ENCODE peak calls at places on chromosome X, in five cellular contexts. B is B cell, V is A549, N is WERI-Rb-1, J is tibial nerve. F is an unnamed sample.
A peak's percentile ranks its signal among the peaks of the same experiment; 100 is the strongest.

GRCh38 chrX:135516376-135516775 is 4.1 kb upstream of the INTS6L start:
- DNase-seq in B (no peak), V (no peak), N (no peak), J (no peak), F (no peak)

GRCh38 chrX:131741103-131741581 is 197.3 kb downstream of the OR13H1 start:
- DNase-seq in J (no peak), V (no peak), N (peak; percentile 88), B (no peak), F (no peak)

GRCh38 chrX:3142259-3143042 is 101.2 kb downstream of the ARSF start:
- DNase-seq in J (no peak), B (no peak), N (no peak), V (no peak), F (no peak)

GRCh38 chrX:154049209-154050112 is 29.8 kb upstream of the IRAK1 start:
- DNase-seq in N (no peak), J (no peak), V (no peak), B (no peak), F (no peak)

GRCh38 chrX:7943600-7944245 is 16.5 kb upstream of the PNPLA4 start:
- DNase-seq in J (no peak), N (no peak), B (no peak), V (no peak), F (no peak)

GRCh38 chrX:18994713-18995112 is 10.8 kb upstream of the PHKA2 start:
- DNase-seq in J (no peak), N (no peak), B (no peak), V (peak; percentile 13), F (no peak)

GRCh38 chrX:37302569-37302968 is 46.6 kb upstream of the PRRG1 start:
- DNase-seq in N (peak; percentile 23), B (no peak), V (no peak), J (no peak), F (no peak)

GRCh38 chrX:153897899-153898298 is 6.6 kb upstream of the AVPR2 start:
- DNase-seq in B (no peak), V (no peak), N (no peak), J (no peak), F (no peak)

GRCh38 chrX:154490021-154490413 is 412 bp downstream of the SLC10A3 start:
- DNase-seq in N (no peak), V (peak; percentile 31), J (no peak), B (no peak), F (no peak)

GRCh38 chrX:39519213-39519544 is 578.6 kb downstream of the BCOR start:
- DNase-seq in V (no peak), N (no peak), B (no peak), J (no peak), F (no peak)

GRCh38 chrX:134745636-134746378 is 87.5 kb upstream of the PLAC1 start:
- DNase-seq in B (no peak), V (no peak), N (no peak), J (no peak), F (no peak)

GRCh38 chrX:87727615-87728014 is 210.0 kb downstream of the KLHL4 start:
- DNase-seq in B (no peak), V (no peak), N (no peak), J (no peak), F (no peak)

GRCh38 chrX:24395775-24396174 is 35.3 kb downstream of the SUPT20HL1 start:
- DNase-seq in N (peak; percentile 28), B (peak; percentile 37), J (no peak), V (peak; percentile 57), F (no peak)

GRCh38 chrX:20595928-20596550 is 329.3 kb upstream of the RPS6KA3 start:
- DNase-seq in B (no peak), N (no peak), J (no peak), V (no peak), F (no peak)

GRCh38 chrX:74500067-74500466 is 78.8 kb downstream of the SLC16A2 start:
- DNase-seq in J (no peak), V (no peak), N (no peak), B (no peak), F (no peak)

GRCh38 chrX:107154787-107155620 is 36.4 kb upstream of the RBM41 start:
- DNase-seq in B (no peak), V (peak; percentile 21), N (no peak), J (no peak), F (no peak)

GRCh38 chrX:1244164-1245076 is 24.2 kb upstream of the CSF2RA start:
- DNase-seq in N (peak; percentile 54), B (no peak), V (peak; percentile 31), J (no peak), F (peak; percentile 67)

GRCh38 chrX:69357293-69357692 is 146.8 kb upstream of the NALF2 start:
- DNase-seq in V (no peak), N (no peak), J (no peak), B (no peak), F (no peak)

GRCh38 chrX:1598876-1599790 is 7.7 kb downstream of the AKAP17A start:
- DNase-seq in B (peak; percentile 32), N (no peak), V (no peak), J (peak; percentile 5), F (no peak)

GRCh38 chrX:65420154-65420553 is 114.4 kb downstream of the LAS1L start:
- DNase-seq in B (no peak), V (no peak), J (no peak), N (no peak), F (no peak)

GRCh38 chrX:7131621-7132020 is 15.9 kb upstream of the STS start:
- DNase-seq in J (no peak), N (no peak), B (no peak), V (no peak), F (no peak)

GRCh38 chrX:57817302-57817701 is 93.0 kb downstream of the ZXDA start:
- DNase-seq in V (no peak), J (no peak), B (no peak), N (no peak), F (no peak)

GRCh38 chrX:57822398-57822797 is 87.9 kb downstream of the ZXDA start:
- DNase-seq in N (no peak), J (no peak), B (no peak), V (no peak), F (no peak)

DNA sequence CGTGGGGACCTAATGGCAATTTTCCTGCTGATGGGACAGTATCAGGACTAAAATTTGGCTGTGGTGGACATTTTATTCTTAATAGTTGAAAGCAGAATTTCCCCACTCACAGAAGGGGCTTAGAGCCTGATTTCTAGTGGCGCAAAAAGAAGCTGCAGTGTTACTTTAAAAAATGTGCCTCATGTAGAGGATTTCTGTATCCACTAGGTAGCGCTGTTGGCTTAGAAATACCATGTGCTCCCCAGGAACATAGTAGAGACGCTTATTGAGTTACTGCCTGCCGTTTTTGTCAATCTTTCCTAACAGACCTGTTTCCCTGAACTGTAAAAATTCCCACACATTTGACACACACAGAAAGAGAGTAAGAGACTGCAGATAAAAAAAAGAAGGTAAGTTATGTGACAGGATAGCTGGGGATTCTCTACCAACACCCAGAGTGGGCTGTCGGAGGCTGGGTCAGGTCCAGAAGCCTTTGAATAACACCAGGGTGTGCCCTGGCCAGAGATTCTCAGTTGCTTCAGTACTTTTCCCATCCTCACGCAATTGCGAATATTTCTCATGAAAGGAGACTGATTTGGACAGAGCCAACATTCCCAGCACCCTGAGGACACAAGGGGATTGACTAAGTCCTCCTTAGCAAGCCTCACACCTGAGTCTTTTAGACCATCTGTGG is 88.4 kb downstream of the ZXDA start:
- DNase-seq in B (peak; percentile 20), N (peak; percentile 22), V (peak; percentile 15), J (no peak), F (no peak)
- TF ChIP-seq CTCF in B (peak; percentile 68), N (peak; percentile 63), V (peak; percentile 54), J (peak; percentile 35), F (peak; percentile 66)

GRCh38 chrX:139762400-139763183 is 54.6 kb upstream of the MCF2 start:
- DNase-seq in J (no peak), V (no peak), N (no peak), B (no peak), F (no peak)

GRCh38 chrX:139758250-139758649 is 50.3 kb upstream of the MCF2 start:
- DNase-seq in V (no peak), B (no peak), N (no peak), J (no peak), F (no peak)

GRCh38 chrX:139758809-139759208 is 50.8 kb upstream of the MCF2 start:
- DNase-seq in N (no peak), B (no peak), V (no peak), J (no peak), F (no peak)

DNA sequence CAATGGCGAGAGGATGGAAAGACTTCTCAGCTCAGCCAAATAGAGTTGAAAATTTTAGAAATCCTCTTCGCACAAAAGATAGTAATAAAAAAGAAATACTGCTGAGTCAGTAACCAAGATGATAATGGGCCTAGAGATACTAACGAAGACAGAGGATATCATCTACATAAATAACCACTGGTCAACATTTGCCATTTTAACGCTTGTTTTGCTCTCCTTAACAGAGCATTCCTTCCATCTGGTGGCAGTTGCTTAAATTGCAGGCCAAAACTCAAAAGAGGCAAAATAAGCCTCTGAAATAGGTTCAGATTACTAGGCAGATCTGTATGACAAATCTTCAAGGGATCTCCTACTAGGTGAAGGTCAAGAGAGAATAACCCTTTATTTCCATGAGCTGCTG is 51.7 kb upstream of the MCF2 start:
- DNase-seq in V (peak; percentile 1), J (no peak), N (peak; percentile 9), B (no peak), F (no peak)
- TF ChIP-seq CTCF in V (peak; percentile 29), J (no peak), N (peak; percentile 26), B (no peak), F (peak; percentile 32)

GRCh38 chrX:11108253-11108941 is 2.7 kb upstream of the HCCS start:
- DNase-seq in V (no peak), B (no peak), J (no peak), N (no peak), F (no peak)

GRCh38 chrX:11103006-11103405 is 8.1 kb upstream of the HCCS start:
- DNase-seq in J (no peak), B (no peak), N (no peak), V (no peak), F (no peak)

GRCh38 chrX:11100281-11101035 is 10.7 kb upstream of the HCCS start:
- DNase-seq in J (no peak), B (no peak), V (peak; percentile 36), N (peak; percentile 25), F (peak; percentile 15)

GRCh38 chrX:11103751-11104150 is 7.4 kb upstream of the HCCS start:
- DNase-seq in V (no peak), B (no peak), N (no peak), J (no peak), F (no peak)

DNA sequence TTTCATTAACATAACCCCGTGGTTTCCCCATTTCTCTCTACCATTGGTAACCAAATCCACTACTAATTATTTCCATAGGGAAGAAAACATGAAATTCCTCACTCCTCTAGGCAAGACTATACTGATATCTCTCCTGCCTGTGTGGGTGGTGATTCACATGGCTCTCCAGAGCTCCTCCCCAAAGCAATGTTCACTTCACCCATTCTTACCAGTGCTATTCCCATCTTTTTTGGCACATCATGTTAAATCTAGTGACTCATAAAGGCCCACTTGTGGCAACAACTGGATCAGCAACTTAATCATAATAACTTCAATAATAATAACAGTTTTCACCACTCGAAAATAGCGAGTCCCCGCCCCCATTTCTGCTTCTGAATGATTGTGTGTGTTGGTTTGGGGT is 6.1 kb upstream of the HCCS start:
- DNase-seq in V (peak; percentile 6), B (no peak), J (no peak), N (no peak), F (no peak)
- TF ChIP-seq CTCF in V (no peak), B (no peak), J (no peak), N (no peak), F (no peak)

DNA sequence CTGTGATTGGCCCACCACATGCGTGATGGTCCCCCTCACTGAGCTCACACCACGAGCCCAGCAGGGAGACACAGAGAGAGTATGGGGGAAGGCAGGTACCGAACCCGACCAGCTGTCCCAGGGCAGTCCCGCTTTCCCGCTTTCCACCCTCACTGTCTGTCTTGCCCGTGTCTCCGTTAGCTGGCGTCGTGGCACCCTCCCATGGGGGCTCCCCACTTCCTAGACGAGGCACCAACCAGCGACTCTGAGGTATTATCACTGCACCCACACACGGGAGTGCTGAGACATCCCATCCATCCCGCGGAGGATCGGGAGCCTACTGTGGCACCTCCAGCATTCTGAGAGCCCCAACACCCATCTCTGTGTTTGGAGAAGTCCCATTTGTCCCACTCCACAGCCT is 43.0 kb upstream of the NHSL2 start:
- DNase-seq in N (no peak), V (no peak), B (no peak), J (no peak), F (no peak)
- TF ChIP-seq CTCF in N (no peak), V (no peak), B (no peak), J (no peak), F (no peak)

F was measured in glutamatergic neuron.